ENCODE peak calls at places on chromosome 11, in seven cellular contexts. I, S, W, J, R, K and G are unnamed samples.

GRCh38 chr11:121494355-121495099 is 41.8 kb upstream of the SORL1-AS1 start:
- DNase-seq in J (peak), K (no peak), R (no peak), S (no peak), W (peak), I (no peak), G (peak)

GRCh38 chr11:22472306-22472705 is 134.1 kb downstream of the SLC17A6 start:
- DNase-seq in K (no peak), R (no peak), W (no peak), S (no peak), J (peak), I (no peak), G (no peak)

GRCh38 chr11:122668562-122669090 is 13.1 kb downstream of the UBASH3B start:
- DNase-seq in J (no peak), R (no peak), S (peak), I (peak), K (peak), W (peak), G (no peak)

GRCh38 chr11:64400096-64400495 is 41.1 kb downstream of the RPS6KA4 start:
- DNase-seq in W (peak), R (no peak), K (peak), S (peak), I (peak), J (peak), G (no peak)

GRCh38 chr11:32881286-32881685 is 11.3 kb upstream of the QSER1 start:
- DNase-seq in W (no peak), K (no peak), I (no peak), R (no peak), J (no peak), S (no peak), G (no peak)

GRCh38 chr11:85815186-85815911 is 4.4 kb upstream of the SYTL2 start:
- DNase-seq in R (no peak), W (no peak), S (no peak), J (no peak), I (no peak), K (peak), G (no peak)

GRCh38 chr11:77345621-77346020 is 44.1 kb upstream of the GDPD4 start:
- DNase-seq in R (no peak), K (peak), S (peak), I (peak), J (no peak), W (no peak), G (no peak)

GRCh38 chr11:126194121-126194543 is 17.3 kb downstream of the RPUSD4 start:
- DNase-seq in K (peak), W (peak), R (no peak), I (peak), J (peak), S (peak), G (no peak)

GRCh38 chr11:17542249-17542648 is 2.0 kb downstream of the USH1C start:
- DNase-seq in S (no peak), R (no peak), I (no peak), J (no peak), W (no peak), K (no peak), G (no peak)

GRCh38 chr11:107704432-107704831 is 7.4 kb downstream of the SLN start:
- DNase-seq in W (no peak), R (no peak), K (peak), S (peak), J (no peak), I (peak), G (no peak)

GRCh38 chr11:65127473-65128181 is 5.5 kb downstream of the MRPL49 start:
- DNase-seq in K (no peak), J (peak), W (peak), I (no peak), R (no peak), S (no peak), G (no peak)

DNA sequence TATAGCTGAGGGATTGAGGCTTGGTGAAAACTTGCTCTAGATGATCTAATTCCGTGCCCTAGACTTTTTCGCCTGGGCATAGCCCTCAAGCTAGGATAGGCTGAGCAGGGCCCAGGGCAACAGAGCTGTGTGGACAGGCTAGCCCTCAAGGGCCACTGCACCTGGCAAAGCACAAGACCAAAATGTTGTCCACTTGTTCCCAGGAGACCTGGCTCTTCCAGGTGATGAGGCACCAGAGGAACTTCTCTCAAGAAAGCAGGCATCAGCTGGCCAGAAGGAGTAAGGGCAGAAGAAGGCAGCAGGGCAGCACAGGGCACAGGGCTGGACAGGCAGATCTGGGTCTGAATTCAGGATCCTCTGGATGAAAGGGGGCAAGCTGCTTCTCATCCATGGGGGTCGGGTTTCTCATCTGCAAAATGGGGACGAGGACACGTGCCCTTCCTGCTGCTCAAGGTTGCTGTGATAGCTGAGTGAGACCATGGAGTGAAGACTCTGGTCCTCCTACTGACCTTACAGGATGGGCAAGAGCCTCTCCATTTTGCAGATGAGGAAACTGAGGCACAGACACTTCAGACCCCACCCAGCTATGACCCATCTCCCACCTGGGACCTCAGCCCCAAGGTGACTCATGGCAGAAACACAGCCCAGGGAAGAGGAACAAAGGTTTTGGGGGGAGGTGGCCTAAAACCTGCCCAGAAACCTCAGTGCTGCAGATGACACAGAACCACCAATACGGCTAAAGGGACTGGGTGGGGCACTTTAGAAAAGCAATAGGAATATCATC is 42.2 kb upstream of the PRDM11 start:
- DNase-seq in R (no peak), J (no peak), K (no peak), I (no peak), W (no peak), S (no peak), G (no peak)
- TF ChIP-seq CTCF in R (no peak), J (no peak), K (no peak), I (no peak), W (no peak), S (no peak), G (no peak)

GRCh38 chr11:66914505-66914904 is 43.7 kb downstream of the PC start:
- DNase-seq in K (no peak), S (no peak), W (no peak), I (no peak), J (no peak), R (no peak), G (no peak)

GRCh38 chr11:66912963-66913362 is 45.2 kb downstream of the PC start:
- DNase-seq in W (no peak), J (no peak), R (no peak), K (no peak), S (no peak), I (no peak), G (no peak)

GRCh38 chr11:66915866-66916265 is 42.3 kb downstream of the PC start:
- DNase-seq in I (no peak), S (no peak), W (no peak), J (no peak), R (no peak), K (no peak), G (no peak)

GRCh38 chr11:66912361-66912760 is 45.8 kb downstream of the PC start:
- DNase-seq in K (no peak), W (no peak), S (no peak), R (no peak), J (peak), I (no peak), G (no peak)

DNA sequence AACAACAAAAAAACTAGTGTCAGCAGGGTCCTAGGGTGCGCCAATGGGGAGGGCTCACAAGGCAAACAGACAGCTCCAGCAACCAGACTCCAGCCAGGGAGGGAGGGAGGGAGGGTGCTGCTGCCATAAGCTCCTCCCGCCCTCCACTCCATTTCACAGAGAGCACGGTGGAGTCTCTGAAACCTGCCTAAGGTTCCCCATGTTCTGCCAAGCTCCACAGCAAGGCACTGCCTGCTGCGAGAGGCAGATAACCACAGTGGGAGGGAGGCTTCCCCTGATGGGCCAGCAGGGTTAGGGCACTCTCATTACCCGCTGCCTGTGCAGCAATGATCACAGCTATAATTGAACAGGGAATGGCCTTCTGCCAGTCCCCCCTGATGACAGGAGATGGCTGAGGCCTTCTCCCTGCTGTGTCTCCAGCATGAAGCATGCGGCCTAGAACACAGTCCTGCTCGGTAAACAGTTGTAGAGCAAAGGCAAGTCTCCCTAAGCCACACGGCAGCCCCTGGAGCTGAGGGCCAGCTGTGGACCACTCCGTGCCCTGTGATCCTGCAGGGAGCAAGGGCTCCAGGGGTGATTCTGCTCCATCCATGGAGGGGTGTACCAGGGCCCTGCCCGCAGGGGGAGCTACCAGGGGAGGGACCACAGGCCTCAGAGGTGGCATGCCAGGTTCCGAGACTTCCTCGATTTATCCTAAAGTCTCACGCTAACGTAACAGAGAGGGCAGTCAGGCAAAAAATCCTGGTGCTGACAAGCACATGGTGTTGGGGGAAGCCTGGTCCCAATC is 42.9 kb downstream of the PC start:
- DNase-seq in K (no peak), I (no peak), W (no peak), R (no peak), J (peak), S (no peak), G (no peak)
- TF ChIP-seq CTCF in K (no peak), I (no peak), W (peak), R (no peak), J (peak), S (peak), G (no peak)

GRCh38 chr11:69880041-69880802 is 61.0 kb upstream of the FGF3 start:
- DNase-seq in J (peak), K (no peak), W (no peak), R (no peak), I (no peak), S (no peak), G (no peak)

GRCh38 chr11:69878927-69879733 is 59.9 kb upstream of the FGF3 start:
- DNase-seq in R (no peak), S (no peak), K (no peak), W (no peak), J (peak), I (no peak), G (no peak)

GRCh38 chr11:69879734-69880005 is 60.5 kb upstream of the FGF3 start:
- DNase-seq in J (no peak), I (no peak), W (no peak), S (no peak), K (no peak), R (no peak), G (no peak)

GRCh38 chr11:69877235-69877634 is 58.0 kb upstream of the FGF3 start:
- DNase-seq in R (no peak), J (peak), K (no peak), I (no peak), W (no peak), S (no peak), G (no peak)

GRCh38 chr11:69878144-69878883 is 59.1 kb upstream of the FGF3 start:
- DNase-seq in J (peak), S (no peak), R (no peak), K (no peak), I (no peak), W (no peak), G (no peak)
- TF ChIP-seq CTCF in J (no peak), S (no peak), R (no peak), K (no peak), I (no peak), W (no peak), G (no peak)

GRCh38 chr11:62579252-62579651 is 5.6 kb upstream of the EEF1G start:
- DNase-seq in W (no peak), R (no peak), J (no peak), K (no peak), S (no peak), I (no peak), G (no peak)
- TF ChIP-seq CTCF in W (no peak), R (no peak), J (no peak), K (no peak), S (no peak), I (no peak), G (no peak)

GRCh38 chr11:74694136-74694535 is 37.1 kb downstream of the CHRDL2 start:
- DNase-seq in R (no peak), I (no peak), S (no peak), J (peak), W (no peak), K (no peak), G (no peak)
- TF ChIP-seq CTCF in R (no peak), I (peak), S (peak), J (peak), W (no peak), K (peak), G (no peak)